ENCODE peak calls at places on chromosomes 5 and 9, in five cellular contexts. D, Y, P, Z and M are unnamed samples. For H3K4me1, the result is how much of the 10 kb centered on the place peaks cover.

GRCh38 chr5:65801332-65801731 is 79.3 kb downstream of the NLN start:
- DNase-seq in P (no peak), Y (no peak), Z (no peak), D (no peak), M (no peak)

GRCh38 chr5:170603101-170603500 is 99.3 kb downstream of the KCNIP1 start:
- DNase-seq in Z (no peak), Y (no peak), P (no peak), D (no peak), M (no peak)

GRCh38 chr9:112820886-112821285 is 69.8 kb downstream of the SLC46A2 start:
- DNase-seq in P (no peak), D (no peak), Z (no peak), Y (no peak), M (no peak)

GRCh38 chr5:181186902-181187499 is 18.0 kb downstream of the TRIM7 start:
- DNase-seq in P (no peak), D (peak), Y (no peak), Z (peak), M (no peak)

GRCh38 chr5:127967983-127968592 is 115.5 kb upstream of the SLC12A2 start:
- DNase-seq in P (no peak), D (no peak), Z (no peak), Y (no peak), M (no peak)

GRCh38 chr9:121700165-121700830 is 48.9 kb downstream of the DAB2IP start:
- DNase-seq in Z (peak), D (peak), P (peak), Y (peak), M (peak)

GRCh38 chr5:54944364-54944763 is 41.0 kb downstream of the ESM1 start:
- DNase-seq in Z (no peak), Y (peak), D (no peak), P (no peak), M (no peak)

GRCh38 chr9:35112257-35113020 is 3.2 kb downstream of the ATOSB start:
- DNase-seq in Z (peak), Y (no peak), P (no peak), D (no peak), M (no peak)

GRCh38 chr5:71471193-71471592 is 15.7 kb downstream of the BDP1 start:
- DNase-seq in P (no peak), Z (no peak), D (no peak), Y (no peak), M (no peak)

GRCh38 chr5:91121347-91121993 is 261.6 kb downstream of the ARRDC3 start:
- DNase-seq in D (no peak), Z (no peak), P (no peak), Y (no peak), M (no peak)

GRCh38 chr5:135249658-135250057 is 149.4 kb downstream of the MACROH2A1 start:
- DNase-seq in P (peak), Z (no peak), Y (no peak), D (no peak), M (no peak)

GRCh38 chr9:36884721-36885120 is 149.3 kb downstream of the PAX5 start:
- DNase-seq in Y (no peak), D (no peak), Z (peak), P (no peak), M (no peak)

GRCh38 chr5:56190500-56190899 is 42.6 kb downstream of the ANKRD55 start:
- DNase-seq in D (peak), Z (peak), P (peak), Y (no peak), M (peak)

GRCh38 chr5:11346336-11346735 is 557.9 kb downstream of the CTNND2 start:
- DNase-seq in Z (no peak), P (no peak), D (no peak), Y (no peak), M (no peak)

GRCh38 chr9:110975969-110976368 is 62.3 kb downstream of the LPAR1 start:
- DNase-seq in Y (no peak), Z (no peak), D (no peak), P (no peak), M (no peak)

GRCh38 chr5:10351199-10351881 is 2.2 kb upstream of the MARCHF6 start:
- DNase-seq in Y (no peak), Z (no peak), D (no peak), P (no peak), M (no peak)

GRCh38 chr9:73269430-73270101 is 117.9 kb downstream of the ANXA1 start:
- DNase-seq in P (no peak), Y (peak), D (no peak), Z (no peak), M (no peak)

GRCh38 chr5:43191740-43192557 is at the start of gene NIM1K:
- DNase-seq in P (peak), Z (peak), D (peak), Y (peak), M (peak)

GRCh38 chr9:33860200-33860871 is 43.4 kb downstream of the UBE2R2 start:
- DNase-seq in D (no peak), P (no peak), Z (no peak), Y (no peak), M (no peak)

GRCh38 chr9:111805841-111806241 is 11.1 kb upstream of the SHOC1 start:
- DNase-seq in Z (no peak), Y (peak), D (no peak), P (no peak), M (no peak)

GRCh38 chr5:114192108-114192507 is 169.8 kb upstream of the KCNN2 start:
- DNase-seq in P (no peak), Y (no peak), Z (no peak), D (no peak), M (no peak)

GRCh38 chr9:97900103-97900737 is 22.1 kb downstream of the TRMO start:
- DNase-seq in Y (no peak), Z (no peak), D (no peak), P (no peak), M (no peak)

GRCh38 chr9:88198346-88198807 is 60.1 kb upstream of the SPATA31C2 start:
- DNase-seq in Y (peak), P (no peak), D (no peak), Z (peak), M (no peak)

GRCh38 chr5:141495456-141495811 is 6.6 kb downstream of the PCDHGC5 start:
- DNase-seq in Y (no peak), D (no peak), P (no peak), Z (no peak), M (no peak)

GRCh38 chr5:68751651-68752050 is 342.2 kb upstream of the SLC30A5 start:
- DNase-seq in Z (no peak), D (no peak), Y (no peak), P (no peak), M (no peak)

GRCh38 chr9:33924978-33925797 is 108.2 kb downstream of the UBE2R2 start:
- DNase-seq in Y (peak), D (no peak), Z (no peak), P (peak), M (no peak)

GRCh38 chr9:130996672-130997394 is 12.1 kb upstream of the LAMC3 start:
- DNase-seq in D (no peak), Y (no peak), P (no peak), Z (peak), M (no peak)

GRCh38 chr9:92293452-92294296 is at the start of gene IARS1:
- DNase-seq in Y (peak), Z (peak), D (peak), P (peak), M (peak)

GRCh38 chr5:164048527-164048926 is 543.1 kb downstream of the MAT2B start:
- DNase-seq in D (no peak), Z (no peak), Y (no peak), P (no peak), M (no peak)

GRCh38 chr5:112142769-112143270 is 276.3 kb downstream of the EPB41L4A start:
- DNase-seq in Z (no peak), P (no peak), Y (no peak), D (peak), M (peak)

GRCh38 chr9:88682431-88682831 is 147.5 kb downstream of the NXNL2 start:
- DNase-seq in Y (no peak), D (no peak), Z (no peak), P (no peak), M (no peak)

GRCh38 chr9:130766031-130766903 is 68.8 kb upstream of the ABL1 start:
- DNase-seq in P (no peak), Y (no peak), D (no peak), Z (peak), M (no peak)

GRCh38 chr5:74257645-74258328 is 382.7 kb downstream of the ENC1 start:
- DNase-seq in P (peak), Y (no peak), Z (peak), D (peak), M (no peak)

GRCh38 chr9:104553261-104553660 is 15.7 kb upstream of the OR13C8 start:
- DNase-seq in P (no peak), D (no peak), Y (no peak), Z (no peak), M (no peak)

GRCh38 chr5:31556461-31556860 is 24.4 kb downstream of the C5orf22 start:
- DNase-seq in P (no peak), Z (no peak), Y (no peak), D (no peak), M (no peak)

GRCh38 chr9:130962418-130963316 is 23.6 kb upstream of the FIBCD1 start:
- DNase-seq in P (peak), D (no peak), Z (peak), Y (peak), M (no peak)

GRCh38 chr9:75152416-75152815 is 64.1 kb downstream of the OSTF1 start:
- DNase-seq in Y (no peak), P (no peak), D (no peak), Z (no peak), M (no peak)

GRCh38 chr9:75149841-75150241 is 61.5 kb downstream of the OSTF1 start:
- DNase-seq in D (peak), Z (no peak), Y (no peak), P (no peak), M (no peak)

GRCh38 chr9:75147638-75148037 is 59.3 kb downstream of the OSTF1 start:
- DNase-seq in Z (no peak), Y (no peak), P (no peak), D (no peak), M (no peak)

GRCh38 chr9:75148551-75148950 is 60.2 kb downstream of the OSTF1 start:
- DNase-seq in D (no peak), Z (no peak), P (no peak), Y (no peak), M (no peak)

GRCh38 chr9:75150512-75150911 is 62.2 kb downstream of the OSTF1 start:
- DNase-seq in P (no peak), D (no peak), Z (no peak), Y (no peak), M (no peak)
- H3K4me3 ChIP-seq in P (no peak), D (no peak), Z (no peak), Y (no peak), M (no peak)

GRCh38 chr9:99113418-99114048 is 8.6 kb downstream of the TGFBR1 start:
- DNase-seq in D (no peak), P (no peak), Y (no peak), Z (no peak), M (no peak)
- H3K4me1 ChIP-seq in D (half or more), P (half or more), Y (under half), Z (under half), M (under half)

DNA sequence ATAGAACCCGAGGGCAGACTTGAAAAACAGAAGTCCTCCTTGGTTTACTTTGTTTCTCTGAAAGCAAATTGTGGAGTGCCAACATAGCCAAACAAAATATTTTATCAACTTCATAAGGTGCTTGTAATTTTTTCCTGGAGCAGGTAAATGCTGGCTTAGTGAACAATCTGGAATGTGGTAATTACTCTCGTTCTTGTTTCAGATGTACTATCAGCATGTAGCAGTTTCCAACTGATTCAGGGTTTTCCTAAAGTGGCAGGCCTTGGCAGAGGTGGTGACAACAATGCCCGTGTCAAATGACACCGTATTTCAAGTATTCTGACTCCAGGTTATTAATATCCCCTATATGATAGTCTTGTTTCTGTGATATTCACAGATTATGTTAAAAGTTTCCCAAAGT is 1.2 kb downstream of the C9orf72 start:
- DNase-seq in Z (no peak), D (no peak), Y (no peak), P (no peak), M (no peak)
- H3K4me3 ChIP-seq in Z (peak), D (peak), Y (peak), P (peak), M (peak)

GRCh38 chr5:84287964-84288363 is 96.7 kb downstream of the EDIL3 start:
- DNase-seq in Y (peak), Z (no peak), D (no peak), P (no peak), M (no peak)
- H3K4me1 ChIP-seq in Y (under half), Z (under half), D (under half), P (under half), M (under half)

GRCh38 chr5:102664946-102665345 is 90.2 kb upstream of the PAM start:
- DNase-seq in Z (no peak), Y (no peak), P (no peak), D (no peak), M (no peak)

GRCh38 chr5:102668220-102668930 is 86.7 kb upstream of the PAM start:
- DNase-seq in P (no peak), Y (no peak), D (no peak), Z (no peak), M (no peak)

GRCh38 chr5:102666164-102666951 is 88.7 kb upstream of the PAM start:
- DNase-seq in Z (no peak), D (no peak), P (no peak), Y (no peak), M (no peak)

GRCh38 chr5:102663771-102664530 is 91.2 kb upstream of the PAM start:
- DNase-seq in P (no peak), Z (no peak), D (no peak), Y (no peak), M (no peak)
- H3K4me3 ChIP-seq in P (no peak), Z (no peak), D (no peak), Y (no peak), M (no peak)

GRCh38 chr9:109962215-109962614 is 182.2 kb downstream of the PALM2AKAP2 start:
- DNase-seq in D (no peak), Y (no peak), Z (no peak), P (no peak), M (no peak)
- H3K4me1 ChIP-seq in D (under half), Y (under half), Z (under half), P (under half), M (under half)

DNA sequence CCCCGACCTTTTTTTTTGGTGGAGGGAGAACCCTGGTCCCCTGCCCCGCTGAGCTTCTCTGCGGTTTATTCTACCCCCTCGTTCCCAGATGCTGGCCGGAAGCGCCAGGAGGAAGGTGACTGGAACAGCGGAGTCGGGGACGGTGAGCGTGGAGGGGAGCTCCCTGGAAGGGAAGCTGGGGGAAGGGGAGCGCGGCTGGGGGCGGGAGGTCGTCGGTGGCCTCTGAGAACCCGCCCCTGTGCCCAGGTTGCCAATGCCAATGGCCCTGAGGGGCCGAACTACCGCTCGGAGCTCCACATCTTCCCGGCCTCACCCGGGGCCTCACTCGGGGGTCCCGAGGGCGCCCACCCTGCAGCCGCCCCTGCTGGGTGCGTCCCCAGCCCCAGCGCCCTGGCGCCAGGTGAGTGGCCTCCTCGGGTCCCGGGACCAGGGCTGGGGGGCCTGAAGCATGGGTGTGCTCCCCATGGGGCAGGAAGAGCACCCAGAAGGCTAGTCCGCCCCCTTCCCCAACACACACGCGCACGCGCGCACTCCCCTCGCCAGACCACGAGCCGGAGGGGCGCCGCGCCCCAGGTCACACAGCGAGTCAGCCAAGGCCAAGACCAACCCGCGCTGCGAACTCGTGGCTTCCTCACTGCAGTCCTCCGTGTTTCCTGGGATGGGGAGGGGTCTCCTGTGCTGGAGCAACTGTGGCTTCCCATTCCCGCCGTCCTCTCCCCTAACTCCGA is 10.6 kb downstream of the MYOZ3 start:
- DNase-seq in Z (peak), P (no peak), Y (no peak), D (no peak), M (peak)
- H3K4me3 ChIP-seq in Z (no peak), P (peak), Y (peak), D (peak), M (peak)

GRCh38 chr5:3142261-3143027 is 391.0 kb upstream of the IRX2 start:
- DNase-seq in Z (no peak), D (no peak), Y (no peak), P (no peak), M (no peak)
- H3K4me1 ChIP-seq in Z (under half), D (under half), Y (under half), P (under half), M (under half)

GRCh38 chr5:119355244-119355635 is 579 bp upstream of the TNFAIP8 start:
- DNase-seq in Y (no peak), Z (no peak), P (peak), D (peak), M (no peak)
- H3K4me3 ChIP-seq in Y (no peak), Z (peak), P (peak), D (peak), M (peak)

GRCh38 chr5:189976-190365 is 1.3 kb upstream of the LRRC14B start:
- DNase-seq in Y (no peak), P (no peak), D (no peak), Z (peak), M (no peak)
- H3K4me1 ChIP-seq in Y (under half), P (under half), D (under half), Z (under half), M (under half)